ENCODE peak calls at places on chromosome 13, in six cellular contexts. Y, G, N, S, I and R are unnamed samples.

GRCh38 chr13:79688741-79689140 is 207.8 kb downstream of the NDFIP2 start:
- DNase-seq in Y (no peak), G (no peak), N (no peak), S (no peak), I (no peak), R (no peak)

GRCh38 chr13:64099994-64100393 is 2684.3 kb upstream of the PCDH20 start:
- DNase-seq in Y (no peak), G (no peak), N (no peak), S (no peak), I (no peak), R (peak)

GRCh38 chr13:48539550-48539949 is 6.7 kb upstream of the RCBTB2 start:
- DNase-seq in Y (no peak), G (no peak), N (no peak), S (no peak), I (no peak), R (no peak)

GRCh38 chr13:44354322-44354721 is 19.3 kb upstream of the SERP2 start:
- DNase-seq in Y (no peak), G (no peak), N (no peak), S (no peak), I (no peak), R (no peak)

GRCh38 chr13:99265823-99266426 is 7.7 kb upstream of the GPR18 start:
- DNase-seq in Y (no peak), G (no peak), N (no peak), S (peak), I (no peak), R (peak)

GRCh38 chr13:43284162-43284561 is 260.8 kb downstream of the DNAJC15 start:
- DNase-seq in Y (no peak), G (no peak), N (no peak), S (no peak), I (no peak), R (peak)

GRCh38 chr13:73109969-73110368 is 51.2 kb downstream of the KLF5 start:
- DNase-seq in Y (no peak), G (no peak), N (no peak), S (no peak), I (no peak), R (no peak)

GRCh38 chr13:39273953-39274352 is 235.7 kb downstream of the NHLRC3 start:
- DNase-seq in Y (no peak), G (no peak), N (no peak), S (no peak), I (peak), R (peak)

DNA sequence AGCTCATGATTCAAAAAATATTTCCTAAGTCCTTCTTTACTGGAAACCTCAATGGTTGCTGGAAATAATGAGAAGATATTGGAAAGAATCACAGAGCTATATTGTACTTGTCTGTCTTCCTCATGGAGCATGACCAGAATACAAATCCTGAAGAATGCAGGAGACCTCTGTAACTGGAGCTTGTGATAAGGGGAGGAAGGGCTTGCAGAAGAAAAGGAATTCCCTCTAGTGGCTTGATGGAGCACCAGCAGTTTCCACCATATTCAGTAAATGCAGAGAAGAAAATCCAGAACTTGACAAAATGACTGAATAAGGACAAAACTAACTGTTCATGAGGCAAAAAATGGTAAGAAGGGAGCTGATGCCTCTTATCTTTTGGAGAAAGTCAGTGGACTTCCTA is 1333.1 kb downstream of the EFNB2 start:
- DNase-seq in Y (no peak), G (no peak), N (no peak), S (no peak), I (no peak), R (peak)
- TF ChIP-seq CTCF in Y (peak), G (peak), N (peak), S (no peak), I (peak), R (peak)

GRCh38 chr13:95356916-95357315 is 55.7 kb upstream of the ABCC4 start:
- DNase-seq in Y (no peak), G (no peak), N (no peak), S (no peak), I (no peak), R (no peak)

GRCh38 chr13:95357875-95358274 is 56.6 kb upstream of the ABCC4 start:
- DNase-seq in Y (no peak), G (no peak), N (no peak), S (no peak), I (no peak), R (no peak)

GRCh38 chr13:95354680-95355487 is 53.6 kb upstream of the ABCC4 start:
- DNase-seq in Y (no peak), G (no peak), N (no peak), S (no peak), I (peak), R (no peak)

GRCh38 chr13:95354156-95354555 is 52.9 kb upstream of the ABCC4 start:
- DNase-seq in Y (no peak), G (no peak), N (no peak), S (no peak), I (no peak), R (no peak)

DNA sequence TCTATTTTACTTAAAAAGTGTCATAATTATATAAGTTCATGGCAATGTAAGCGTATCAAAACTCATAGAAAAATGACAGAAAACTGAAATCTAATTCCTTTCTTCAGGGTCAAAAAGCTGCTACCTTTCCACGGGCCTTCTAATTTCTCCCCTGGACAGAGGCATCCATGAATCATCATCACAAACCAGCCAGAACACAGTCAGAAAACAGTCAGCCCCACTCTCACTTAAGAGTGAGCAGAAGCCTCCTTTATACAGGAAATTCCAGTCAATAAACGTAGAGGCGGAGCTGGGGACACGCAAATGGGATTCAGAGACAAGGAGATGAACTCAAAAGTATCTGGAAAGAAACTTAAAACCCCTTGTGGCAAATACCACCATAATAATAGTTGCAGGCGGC is 54.2 kb upstream of the ABCC4 start:
- DNase-seq in Y (no peak), G (no peak), N (no peak), S (no peak), I (no peak), R (peak)
- H3K4me3 ChIP-seq in Y (no peak), G (no peak), N (no peak), S (no peak), I (no peak), R (no peak)

GRCh38 chr13:27997904-27998522 is 9.5 kb upstream of the URAD start:
- DNase-seq in Y (no peak), G (no peak), N (no peak), S (peak), I (peak), R (peak)
- TF ChIP-seq CTCF in Y (no peak), G (peak), N (peak), S (peak), I (peak), R (peak)

GRCh38 chr13:102772042-102772425 is 1.6 kb downstream of the TEX30 start:
- DNase-seq in Y (no peak), G (no peak), N (no peak), S (no peak), I (no peak), R (no peak)
- H3K4me3 ChIP-seq in Y (no peak), G (peak), N (no peak), S (no peak), I (no peak), R (no peak)

DNA sequence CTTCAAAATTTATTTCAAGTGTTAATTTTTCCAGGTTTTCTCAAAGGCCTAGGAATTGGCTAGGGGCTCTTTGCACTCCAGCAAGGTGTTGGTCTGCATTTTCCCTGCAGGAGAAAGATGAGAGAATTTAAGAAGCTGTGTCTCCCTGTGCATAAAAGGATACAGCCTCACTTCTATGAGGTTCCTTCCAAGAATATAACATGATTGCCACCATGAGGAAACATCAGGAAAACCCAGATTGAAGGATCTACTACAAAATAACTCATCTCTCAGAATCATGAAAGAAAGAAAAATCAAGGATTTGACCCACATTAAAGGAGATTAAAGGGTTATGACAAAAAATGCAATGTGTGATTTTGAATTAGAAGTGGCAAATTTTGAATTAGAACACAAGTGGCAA is 69.9 kb downstream of the RUBCNL start:
- DNase-seq in Y (no peak), G (no peak), N (no peak), S (no peak), I (no peak), R (peak)
- TF ChIP-seq CTCF in Y (no peak), G (no peak), N (no peak), S (no peak), I (no peak), R (no peak)

DNA sequence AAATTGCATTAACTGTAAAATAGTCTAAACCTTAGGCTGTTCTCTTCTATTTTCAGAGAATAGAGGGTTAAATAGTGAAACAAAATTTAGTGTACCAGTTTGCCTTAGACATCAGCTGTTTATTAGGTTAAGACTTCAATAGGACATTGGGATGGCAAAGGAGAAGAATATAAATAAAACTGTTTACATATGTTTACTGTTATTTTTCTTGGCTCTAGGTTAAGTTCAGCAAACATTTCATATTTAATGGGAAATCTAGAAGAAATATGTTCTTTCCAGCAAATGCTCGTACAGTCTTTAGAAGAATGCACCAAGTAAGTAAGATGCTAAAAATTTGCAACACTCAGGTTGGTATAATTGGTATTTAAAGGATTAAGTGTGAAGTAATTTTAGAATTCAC is 76.5 kb upstream of the TEX29 start:
- DNase-seq in Y (no peak), G (no peak), N (no peak), S (no peak), I (no peak), R (no peak)
- H3K4me3 ChIP-seq in Y (no peak), G (no peak), N (no peak), S (no peak), I (no peak), R (no peak)

GRCh38 chr13:76016799-76017198 is 380.7 kb downstream of the LMO7 start:
- DNase-seq in Y (no peak), G (no peak), N (peak), S (no peak), I (peak), R (peak)
- TF ChIP-seq CTCF in Y (no peak), G (peak), N (peak), S (peak), I (peak), R (peak)

GRCh38 chr13:101919541-101920306 is 467.2 kb downstream of the ITGBL1 start:
- DNase-seq in Y (no peak), G (no peak), N (no peak), S (no peak), I (no peak), R (peak)
- H3K4me3 ChIP-seq in Y (peak), G (no peak), N (no peak), S (no peak), I (no peak), R (peak)

DNA sequence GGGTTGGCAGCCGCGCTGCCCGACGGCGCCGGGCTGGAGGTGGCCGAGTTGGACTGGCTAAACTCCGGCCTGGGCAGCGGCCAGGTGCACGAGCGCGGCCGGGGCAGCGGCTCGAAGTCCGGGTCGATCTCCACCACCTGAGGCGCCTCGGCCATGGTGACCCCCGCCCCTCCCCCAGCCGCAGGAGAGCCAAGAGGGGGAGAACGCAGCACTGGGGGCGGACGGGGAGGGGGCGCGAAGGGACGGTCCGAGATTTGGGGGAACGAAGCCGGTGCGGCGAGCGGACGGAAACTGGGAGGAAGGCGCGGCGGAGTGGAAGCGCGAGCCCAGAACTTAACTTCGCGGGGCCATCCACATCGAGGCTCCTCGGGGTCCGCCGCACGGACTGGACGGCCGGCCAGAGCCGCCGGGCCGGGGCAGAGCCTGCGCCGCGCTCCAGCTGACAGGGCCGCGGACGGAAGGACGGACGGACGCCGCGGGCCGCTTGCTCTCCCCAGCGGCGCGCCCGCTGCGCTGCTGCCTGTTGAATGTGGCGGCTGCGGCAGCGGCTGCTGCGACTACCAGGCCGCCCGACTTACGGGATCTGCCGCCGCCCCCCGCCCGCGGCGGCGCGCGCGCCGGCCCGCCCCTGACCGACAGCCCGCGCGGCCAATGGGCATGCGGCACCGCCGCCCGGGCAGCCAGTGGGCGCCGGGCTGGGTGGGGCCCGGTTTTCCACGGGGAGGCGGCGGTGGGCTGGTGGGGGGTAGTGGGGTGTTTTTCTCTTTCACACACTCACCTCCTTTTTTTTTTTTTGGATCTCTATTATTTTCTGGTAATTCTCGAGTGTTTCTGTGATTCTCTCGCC is at the start of gene FOXO1:
- DNase-seq in Y (peak), G (peak), N (peak), S (peak), I (peak), R (peak)
- TF ChIP-seq CTCF in Y (no peak), G (no peak), N (no peak), S (no peak), I (no peak), R (no peak)

DNA sequence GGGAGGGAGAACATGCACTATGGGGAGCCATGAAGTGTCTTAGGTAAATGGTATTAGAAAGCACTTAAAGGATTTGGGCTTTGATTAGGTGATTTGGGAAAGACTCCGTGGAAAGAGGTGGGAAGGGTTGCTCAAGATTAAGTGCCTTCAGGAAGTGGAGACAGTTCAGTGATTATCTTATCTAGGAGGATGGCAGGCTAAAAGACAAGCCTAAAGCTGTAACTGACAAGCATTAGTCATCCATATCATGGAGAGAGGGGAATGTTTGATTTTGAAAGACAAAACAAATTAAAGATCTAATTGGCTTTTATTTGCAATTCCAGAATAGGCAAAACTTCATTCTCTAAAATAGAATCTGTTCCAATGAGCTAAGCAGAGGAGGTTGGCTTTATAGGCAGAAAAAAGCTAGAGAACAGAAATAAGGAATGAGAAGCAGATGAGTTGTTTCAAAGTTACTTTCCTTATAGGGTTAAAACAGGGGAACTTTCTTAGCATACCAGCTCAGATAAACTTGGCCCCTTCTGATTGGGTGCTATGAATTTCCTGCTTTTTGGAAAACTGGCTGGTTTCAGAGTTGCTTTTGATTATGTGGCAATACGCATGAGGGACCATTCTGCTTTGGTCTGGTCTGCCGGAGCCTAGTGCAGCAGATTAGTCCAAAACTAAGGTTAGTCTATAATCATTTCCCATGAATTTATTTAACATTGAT is 1.8 kb upstream of the DIAPH3 start:
- DNase-seq in Y (no peak), G (no peak), N (no peak), S (no peak), I (peak), R (no peak)
- H3K4me3 ChIP-seq in Y (no peak), G (no peak), N (no peak), S (no peak), I (no peak), R (no peak)